ENCODE peak calls at places on chromosome 6, in nine cellular contexts. E is ascending aorta, H is AG09309, O is ACHN, W is myocyte, Q is NCI-H1105, K is NT2/D1, J is EL, B is PC-9. X is an unnamed sample.

GRCh38 chr6:72819609-72820008 is 197.7 kb downstream of the KCNQ5 start:
- DNase-seq in O (no peak), J (no peak), K (no peak), B (peak), W (no peak), Q (no peak), E (no peak), H (no peak), X (no peak)

GRCh38 chr6:56526860-56527544 is 115.7 kb downstream of the DST start:
- DNase-seq in W (no peak), Q (no peak), K (no peak), E (no peak), H (no peak), B (no peak), J (no peak), O (no peak), X (peak)

GRCh38 chr6:31441368-31442267 is 38.2 kb downstream of the MICA start:
- DNase-seq in B (no peak), E (no peak), O (peak), W (peak), J (peak), H (no peak), K (peak), Q (peak), X (peak)

GRCh38 chr6:75171151-75171550 is 34.7 kb downstream of the COL12A1 start:
- DNase-seq in E (no peak), J (no peak), Q (no peak), B (no peak), O (no peak), H (no peak), K (no peak), W (no peak), X (peak)

GRCh38 chr6:166333172-166333995 is 9.0 kb downstream of the SFT2D1 start:
- DNase-seq in W (no peak), J (no peak), B (no peak), O (no peak), Q (no peak), E (no peak), K (no peak), H (no peak), X (no peak)

GRCh38 chr6:134930463-134930862 is 19.4 kb downstream of the ALDH8A1 start:
- DNase-seq in J (no peak), B (no peak), E (no peak), H (no peak), K (no peak), Q (no peak), W (no peak), O (no peak), X (no peak)

GRCh38 chr6:169326067-169326799 is 72.6 kb upstream of the THBS2 start:
- DNase-seq in K (peak), J (peak), Q (no peak), O (peak), W (peak), B (no peak), E (no peak), H (no peak), X (peak)

GRCh38 chr6:33566182-33567084 is 13.6 kb downstream of the BAK1 start:
- DNase-seq in H (no peak), J (peak), O (no peak), B (no peak), E (no peak), W (no peak), K (no peak), Q (no peak), X (peak)

GRCh38 chr6:30357678-30358339 is 12.9 kb downstream of the RPP21 start:
- DNase-seq in E (no peak), K (peak), B (no peak), H (peak), O (peak), J (peak), Q (peak), W (peak), X (peak)

GRCh38 chr6:15320683-15321082 is 74.8 kb downstream of the JARID2 start:
- DNase-seq in K (no peak), B (no peak), O (no peak), E (no peak), J (no peak), H (no peak), W (no peak), Q (no peak), X (peak)

GRCh38 chr6:149037026-149037734 is 280.3 kb upstream of the TAB2 start:
- DNase-seq in J (peak), E (no peak), B (no peak), H (no peak), O (no peak), W (peak), Q (no peak), K (no peak), X (no peak)

GRCh38 chr6:133587841-133588240 is 301.1 kb upstream of the TCF21 start:
- DNase-seq in O (no peak), E (no peak), Q (no peak), J (peak), H (no peak), W (no peak), B (no peak), K (no peak), X (peak)

GRCh38 chr6:31202259-31203166 is 32.0 kb upstream of the POU5F1 start:
- DNase-seq in B (peak), Q (no peak), O (no peak), E (no peak), H (no peak), W (no peak), J (no peak), K (no peak), X (no peak)

GRCh38 chr6:154164397-154164796 is 125.4 kb downstream of the OPRM1 start:
- DNase-seq in K (no peak), J (peak), E (no peak), H (peak), B (no peak), Q (no peak), O (peak), W (no peak), X (peak)

GRCh38 chr6:149210376-149210775 is 107.1 kb upstream of the TAB2 start:
- DNase-seq in J (peak), K (no peak), Q (no peak), W (peak), E (no peak), O (no peak), B (no peak), H (no peak), X (peak)

GRCh38 chr6:130713144-130713543 is 114.1 kb upstream of the SMLR1 start:
- DNase-seq in H (no peak), O (no peak), K (peak), J (no peak), Q (no peak), B (no peak), E (no peak), W (no peak), X (no peak)

GRCh38 chr6:7684076-7684475 is 41.8 kb upstream of the BMP6 start:
- DNase-seq in B (no peak), W (no peak), H (no peak), E (no peak), J (no peak), K (no peak), O (no peak), Q (no peak), X (no peak)

GRCh38 chr6:117907600-117908245 is 659 bp downstream of the SLC35F1 start:
- DNase-seq in Q (peak), O (no peak), B (no peak), W (no peak), K (no peak), E (no peak), J (no peak), H (no peak), X (no peak)

GRCh38 chr6:169722362-169723199 is 1.7 kb downstream of the PHF10 start:
- DNase-seq in E (no peak), H (no peak), K (no peak), J (peak), B (peak), O (peak), Q (peak), W (peak), X (peak)

GRCh38 chr6:7672066-7673062 is 53.5 kb upstream of the BMP6 start:
- DNase-seq in W (no peak), H (no peak), Q (no peak), B (no peak), K (no peak), O (no peak), J (no peak), E (no peak), X (peak)

GRCh38 chr6:2412731-2413130 is 167.3 kb upstream of the GMDS start:
- DNase-seq in K (no peak), E (no peak), H (no peak), B (no peak), Q (no peak), W (no peak), O (no peak), J (peak), X (peak)

GRCh38 chr6:108731229-108731565 is 117.0 kb upstream of the ARMC2 start:
- DNase-seq in K (no peak), E (no peak), B (no peak), W (no peak), Q (no peak), H (no peak), O (no peak), J (no peak), X (no peak)

GRCh38 chr6:163323719-163324118 is 90.8 kb upstream of the QKI start:
- DNase-seq in J (no peak), E (no peak), Q (no peak), O (no peak), K (no peak), B (no peak), H (no peak), W (no peak), X (no peak)